ENCODE peak calls at places on chromosomes 1 and 21, in four cellular contexts. One of them, this sample, is unnamed.

GRCh38 chr1:197200468-197200899 is 54.0 kb upstream of the ASPM start:
- DNase-seq in K562: no peak
- DNase-seq in HepG2: no peak
- DNase-seq in GM12878: no peak
- DNase-seq in this sample: no peak

GRCh38 chr1:170273556-170274501 is 128.1 kb downstream of the NTMT2 start:
- DNase-seq in GM12878: peak; percentile 13
- DNase-seq in K562: no peak
- DNase-seq in HepG2: no peak
- DNase-seq in this sample: no peak

GRCh38 chr1:67479146-67479891 is 49.1 kb upstream of the SERBP1 start:
- DNase-seq in GM12878: no peak
- DNase-seq in K562: peak; percentile 87
- DNase-seq in HepG2: no peak
- DNase-seq in this sample: peak; percentile 57

GRCh38 chr1:93180723-93181613 is at the start of gene CCDC18:
- DNase-seq in GM12878: peak; percentile 56
- DNase-seq in HepG2: peak; percentile 21
- DNase-seq in K562: peak; percentile 65
- DNase-seq in this sample: peak; percentile 11

GRCh38 chr1:226717256-226717909 is 21.7 kb downstream of the ITPKB start:
- DNase-seq in HepG2: no peak
- DNase-seq in K562: no peak
- DNase-seq in GM12878: no peak
- DNase-seq in this sample: no peak

GRCh38 chr21:22925032-22925431 is 1926.8 kb downstream of the NCAM2 start:
- DNase-seq in HepG2: no peak
- DNase-seq in GM12878: no peak
- DNase-seq in K562: no peak
- DNase-seq in this sample: no peak

GRCh38 chr1:247647864-247648263 is 31.7 kb downstream of the OR13G1 start:
- DNase-seq in HepG2: no peak
- DNase-seq in GM12878: no peak
- DNase-seq in K562: no peak
- DNase-seq in this sample: no peak

GRCh38 chr1:178119623-178120022 is 25.7 kb downstream of the RASAL2 start:
- DNase-seq in HepG2: no peak
- DNase-seq in K562: no peak
- DNase-seq in GM12878: no peak
- DNase-seq in this sample: no peak

GRCh38 chr1:101460709-101461108 is 223.9 kb downstream of the S1PR1 start:
- DNase-seq in GM12878: no peak
- DNase-seq in HepG2: no peak
- DNase-seq in K562: no peak
- DNase-seq in this sample: no peak

GRCh38 chr1:214445846-214446614 is 105.4 kb downstream of the PTPN14 start:
- DNase-seq in HepG2: no peak
- DNase-seq in K562: no peak
- DNase-seq in GM12878: no peak
- DNase-seq in this sample: no peak

GRCh38 chr1:1084372-1085170 is 10.5 kb upstream of the RNF223 start:
- DNase-seq in GM12878: no peak
- DNase-seq in K562: no peak
- DNase-seq in HepG2: no peak
- DNase-seq in this sample: no peak

GRCh38 chr21:45767071-45768006 is 123.8 kb downstream of the PCBP3 start:
- DNase-seq in GM12878: no peak
- DNase-seq in K562: no peak
- DNase-seq in HepG2: no peak
- DNase-seq in this sample: no peak

GRCh38 chr1:234709473-234710279 is 99.7 kb upstream of the IRF2BP2 start:
- DNase-seq in K562: no peak
- DNase-seq in GM12878: no peak
- DNase-seq in HepG2: no peak
- DNase-seq in this sample: no peak

GRCh38 chr21:26887241-26887640 is 42.0 kb upstream of the ADAMTS1 start:
- DNase-seq in K562: no peak
- DNase-seq in HepG2: no peak
- DNase-seq in GM12878: no peak
- DNase-seq in this sample: no peak

GRCh38 chr21:34732388-34732821 is 63.6 kb downstream of the CLIC6 start:
- DNase-seq in HepG2: no peak
- DNase-seq in K562: no peak
- DNase-seq in GM12878: no peak
- DNase-seq in this sample: no peak

GRCh38 chr1:20164694-20165202 is 21.1 kb upstream of the UBXN10 start:
- DNase-seq in HepG2: no peak
- DNase-seq in GM12878: no peak
- DNase-seq in K562: no peak
- DNase-seq in this sample: no peak

GRCh38 chr1:15251807-15252546 is 5.0 kb downstream of the FHAD1 start:
- DNase-seq in GM12878: no peak
- DNase-seq in HepG2: no peak
- DNase-seq in K562: no peak
- DNase-seq in this sample: no peak

DNA sequence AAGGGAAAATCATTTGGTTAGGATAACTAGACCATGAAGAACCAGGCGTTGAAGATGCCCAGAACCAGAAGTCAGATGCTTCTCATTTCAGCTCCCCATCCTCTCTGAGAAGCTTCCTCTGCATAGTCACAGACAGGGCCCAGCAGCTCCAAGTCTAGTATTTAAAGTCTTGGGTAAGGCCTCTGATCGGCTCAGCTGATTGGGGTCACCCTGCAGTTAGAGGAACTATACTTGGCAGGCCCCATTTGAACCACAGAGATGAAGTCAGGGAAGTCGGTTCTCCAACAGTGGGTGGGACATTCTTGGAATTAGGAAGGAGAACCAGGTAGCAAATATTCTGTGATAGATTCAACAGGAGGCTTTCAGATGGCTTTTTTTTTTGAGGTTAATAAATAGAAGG is 48.3 kb downstream of the SLC22A15 start:
- DNase-seq in K562: no peak
- DNase-seq in GM12878: no peak
- DNase-seq in HepG2: no peak
- DNase-seq in this sample: no peak
- TF ChIP-seq FOXM1 in K562: no peak
- TF ChIP-seq FOXM1 in GM12878: no peak
- TF ChIP-seq FOXM1 in HepG2: no peak
- TF ChIP-seq FOXM1 in this sample: no peak

DNA sequence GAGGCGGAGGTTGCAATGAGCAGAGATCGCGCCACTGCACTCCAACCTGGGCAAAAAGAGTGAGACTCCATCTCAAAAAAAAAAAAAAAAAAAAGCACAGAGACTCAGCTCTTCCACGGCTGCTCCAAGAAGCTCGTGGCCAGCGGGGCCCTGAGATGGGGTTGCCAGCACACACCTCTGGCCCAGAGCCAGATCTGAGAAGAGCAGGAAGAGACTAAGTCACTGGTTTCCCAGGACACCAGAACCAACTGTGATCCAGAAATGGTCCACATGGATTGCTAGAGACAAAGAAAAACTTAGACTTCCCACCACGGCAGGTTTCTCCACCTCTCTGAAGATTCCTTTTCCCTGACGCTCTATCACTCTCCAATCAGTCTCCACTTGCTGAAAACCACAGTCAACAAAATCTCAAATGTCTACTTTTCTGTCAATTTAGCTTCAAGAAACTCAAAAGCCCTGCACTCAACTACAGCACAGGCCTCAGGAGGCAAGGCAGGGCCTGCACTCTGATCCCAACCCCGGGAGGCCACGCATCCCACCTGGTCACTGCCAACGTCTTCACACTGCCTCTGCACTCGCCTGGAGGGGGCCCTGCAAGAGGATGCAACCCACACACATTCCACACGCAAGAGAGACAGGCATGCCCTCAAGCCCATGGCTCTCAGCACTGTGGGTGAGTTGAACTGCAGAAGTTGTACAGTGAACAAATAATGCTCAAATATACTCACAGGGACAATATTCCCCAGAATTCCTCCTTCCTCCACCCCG is 79.0 kb downstream of the NPHP4 start:
- DNase-seq in GM12878: no peak
- DNase-seq in K562: no peak
- DNase-seq in HepG2: no peak
- DNase-seq in this sample: no peak
- TF ChIP-seq BHLHE40 in GM12878: no peak
- TF ChIP-seq BHLHE40 in K562: no peak
- TF ChIP-seq BHLHE40 in HepG2: no peak
- TF ChIP-seq BHLHE40 in this sample: no peak

GRCh38 chr1:203366476-203366875 is 15.6 kb upstream of the FMOD start:
- DNase-seq in K562: no peak
- DNase-seq in HepG2: no peak
- DNase-seq in GM12878: no peak
- DNase-seq in this sample: no peak

GRCh38 chr1:203371288-203371687 is 20.4 kb upstream of the FMOD start:
- DNase-seq in GM12878: no peak
- DNase-seq in K562: no peak
- DNase-seq in HepG2: no peak
- DNase-seq in this sample: no peak

GRCh38 chr1:203369666-203370065 is 18.7 kb upstream of the FMOD start:
- DNase-seq in K562: no peak
- DNase-seq in GM12878: no peak
- DNase-seq in HepG2: no peak
- DNase-seq in this sample: no peak

GRCh38 chr1:203367051-203367450 is 16.1 kb upstream of the FMOD start:
- DNase-seq in GM12878: no peak
- DNase-seq in K562: no peak
- DNase-seq in HepG2: no peak
- DNase-seq in this sample: no peak

DNA sequence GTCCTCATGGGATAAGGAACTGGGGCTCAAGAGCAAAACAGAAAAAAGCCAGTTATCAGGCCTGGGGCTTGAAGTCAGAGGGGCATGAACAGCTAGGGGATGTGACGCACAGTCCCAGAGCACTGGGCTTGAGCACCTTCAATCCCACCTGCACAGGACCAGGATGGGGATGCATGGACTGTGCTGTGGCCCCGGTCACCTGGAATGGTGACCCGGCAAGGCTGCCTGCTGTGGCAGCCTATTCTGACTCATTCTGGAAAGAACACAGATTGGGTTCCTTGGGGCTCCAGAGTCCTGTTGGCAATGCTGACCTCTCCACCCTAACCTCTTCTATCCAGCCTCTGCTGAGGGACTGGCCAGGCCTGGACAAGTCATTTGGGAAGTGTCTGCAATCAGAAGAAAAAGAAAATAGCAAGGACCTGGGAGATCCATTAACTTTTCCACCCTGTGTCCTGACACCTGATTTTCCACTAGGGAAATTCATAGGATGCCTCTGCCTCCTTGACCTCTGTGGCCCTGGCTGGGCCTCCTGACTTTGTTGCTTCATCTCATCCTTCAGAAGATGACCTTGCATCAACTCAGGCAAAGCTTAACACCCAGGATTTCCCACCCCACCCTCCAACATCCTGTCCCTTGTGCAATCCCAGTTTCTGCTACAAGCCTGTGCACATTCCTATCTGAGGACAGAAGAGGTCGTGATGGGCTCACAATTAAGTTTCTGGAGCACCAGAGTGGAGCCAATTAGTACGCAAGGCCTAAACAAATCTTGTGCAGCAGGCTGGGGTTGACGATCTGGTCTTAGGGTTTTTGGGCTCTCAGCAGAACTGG is 17.9 kb upstream of the FMOD start:
- DNase-seq in HepG2: no peak
- DNase-seq in GM12878: no peak
- DNase-seq in K562: no peak
- DNase-seq in this sample: no peak
- TF ChIP-seq FOXK2 in HepG2: no peak
- TF ChIP-seq FOXK2 in GM12878: no peak
- TF ChIP-seq FOXK2 in K562: no peak
- TF ChIP-seq FOXK2 in this sample: no peak

DNA sequence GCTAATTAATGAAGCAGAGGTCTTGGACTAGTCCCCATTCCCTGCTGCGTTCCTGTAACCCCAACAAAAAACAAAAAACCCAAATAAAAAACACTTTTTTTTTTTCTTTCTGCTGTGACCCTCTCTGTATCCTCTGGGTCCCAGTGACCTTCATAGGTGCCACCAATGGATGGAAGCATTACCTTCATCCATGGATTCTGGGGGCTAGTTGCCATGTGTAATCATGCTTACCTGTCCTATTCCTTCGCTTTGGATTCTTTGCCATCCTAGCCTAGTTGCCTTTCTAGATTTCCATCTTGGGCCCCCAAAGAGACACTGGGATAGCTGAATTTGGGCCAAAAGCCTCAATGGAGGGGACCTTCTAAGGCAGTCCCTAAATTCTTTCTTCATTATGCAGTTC is 1208.7 kb downstream of the BRINP3 start:
- DNase-seq in K562: no peak
- DNase-seq in GM12878: no peak
- DNase-seq in HepG2: no peak
- DNase-seq in this sample: peak; percentile 20
- TF ChIP-seq FOXM1 in K562: no peak
- TF ChIP-seq FOXM1 in GM12878: no peak
- TF ChIP-seq FOXM1 in HepG2: no peak
- TF ChIP-seq FOXM1 in this sample: no peak

GRCh38 chr1:167864392-167864992 is 49.4 kb downstream of the ADCY10 start:
- DNase-seq in HepG2: no peak
- DNase-seq in GM12878: no peak
- DNase-seq in K562: no peak
- DNase-seq in this sample: no peak

GRCh38 chr1:167860231-167860923 is 53.6 kb downstream of the ADCY10 start:
- DNase-seq in K562: no peak
- DNase-seq in GM12878: no peak
- DNase-seq in HepG2: no peak
- DNase-seq in this sample: no peak

GRCh38 chr1:167861664-167862381 is 52.1 kb downstream of the ADCY10 start:
- DNase-seq in HepG2: no peak
- DNase-seq in GM12878: no peak
- DNase-seq in K562: no peak
- DNase-seq in this sample: no peak

GRCh38 chr1:167863921-167864279 is 50.0 kb downstream of the ADCY10 start:
- DNase-seq in GM12878: no peak
- DNase-seq in K562: no peak
- DNase-seq in HepG2: no peak
- DNase-seq in this sample: no peak

GRCh38 chr1:167862432-167863076 is 51.4 kb downstream of the ADCY10 start:
- DNase-seq in HepG2: no peak
- DNase-seq in K562: no peak
- DNase-seq in GM12878: no peak
- DNase-seq in this sample: no peak
- TF ChIP-seq BHLHE40 in HepG2: no peak
- TF ChIP-seq BHLHE40 in K562: no peak
- TF ChIP-seq BHLHE40 in GM12878: no peak
- TF ChIP-seq BHLHE40 in this sample: no peak

GRCh38 chr21:32757804-32758203 is 13.8 kb downstream of the PAXBP1 start:
- DNase-seq in HepG2: no peak
- DNase-seq in K562: no peak
- DNase-seq in GM12878: no peak
- DNase-seq in this sample: no peak
- TF ChIP-seq FOXK2 in HepG2: no peak
- TF ChIP-seq FOXK2 in K562: no peak
- TF ChIP-seq FOXK2 in GM12878: no peak
- TF ChIP-seq FOXK2 in this sample: no peak

GRCh38 chr1:13784971-13785370 is 85.0 kb downstream of the PRDM2 start:
- DNase-seq in HepG2: no peak
- DNase-seq in K562: no peak
- DNase-seq in GM12878: no peak
- DNase-seq in this sample: no peak
- TF ChIP-seq FOXM1 in HepG2: no peak
- TF ChIP-seq FOXM1 in K562: no peak
- TF ChIP-seq FOXM1 in GM12878: no peak
- TF ChIP-seq FOXM1 in this sample: no peak

GRCh38 chr1:115714572-115715141 is 53.9 kb downstream of the CASQ2 start:
- DNase-seq in HepG2: peak; percentile 41
- DNase-seq in K562: no peak
- DNase-seq in GM12878: no peak
- DNase-seq in this sample: no peak
- TF ChIP-seq BHLHE40 in HepG2: no peak
- TF ChIP-seq BHLHE40 in K562: no peak
- TF ChIP-seq BHLHE40 in GM12878: no peak
- TF ChIP-seq BHLHE40 in this sample: no peak